ENCODE peak calls at places on chromosomes 6 and 20, in ten cellular contexts. One of them, this sample, is unnamed.

GRCh38 chr20:34880095-34880680 is 3.8 kb downstream of the ACSS2 start:
- DNase-seq in CD4-positive, alpha-beta T cell: no peak
- DNase-seq in gastrocnemius medialis: no peak
- DNase-seq in A549: no peak
- DNase-seq in WTC11: no peak
- DNase-seq in RWPE1: no peak
- DNase-seq in body of pancreas: no peak
- DNase-seq in OCI-LY7: no peak
- DNase-seq in AG09319: no peak
- DNase-seq in pancreas: no peak
- DNase-seq in this sample: no peak

GRCh38 chr6:31540640-31541039 is 1.2 kb downstream of the DDX39B start:
- DNase-seq in OCI-LY7: no peak
- DNase-seq in WTC11: no peak
- DNase-seq in A549: no peak
- DNase-seq in CD4-positive, alpha-beta T cell: no peak
- DNase-seq in RWPE1: no peak
- DNase-seq in pancreas: no peak
- DNase-seq in AG09319: no peak
- DNase-seq in gastrocnemius medialis: no peak
- DNase-seq in body of pancreas: no peak
- DNase-seq in this sample: no peak

GRCh38 chr20:53737404-53738038 is 143.9 kb upstream of the ZNF217 start:
- DNase-seq in WTC11: no peak
- DNase-seq in pancreas: no peak
- DNase-seq in body of pancreas: no peak
- DNase-seq in CD4-positive, alpha-beta T cell: no peak
- DNase-seq in A549: no peak
- DNase-seq in RWPE1: no peak
- DNase-seq in AG09319: peak
- DNase-seq in gastrocnemius medialis: no peak
- DNase-seq in OCI-LY7: no peak
- DNase-seq in this sample: no peak

GRCh38 chr6:158002951-158003853 is 21.5 kb downstream of the SYNJ2 start:
- DNase-seq in body of pancreas: no peak
- DNase-seq in WTC11: no peak
- DNase-seq in CD4-positive, alpha-beta T cell: no peak
- DNase-seq in AG09319: peak
- DNase-seq in gastrocnemius medialis: peak
- DNase-seq in pancreas: peak
- DNase-seq in RWPE1: no peak
- DNase-seq in A549: no peak
- DNase-seq in OCI-LY7: no peak
- DNase-seq in this sample: no peak

GRCh38 chr6:37731888-37732287 is 34.2 kb upstream of the MDGA1 start:
- DNase-seq in WTC11: peak
- DNase-seq in pancreas: no peak
- DNase-seq in gastrocnemius medialis: no peak
- DNase-seq in AG09319: no peak
- DNase-seq in A549: no peak
- DNase-seq in body of pancreas: no peak
- DNase-seq in RWPE1: no peak
- DNase-seq in OCI-LY7: peak
- DNase-seq in CD4-positive, alpha-beta T cell: peak
- DNase-seq in this sample: no peak

GRCh38 chr6:154157082-154157481 is 118.0 kb downstream of the OPRM1 start:
- DNase-seq in pancreas: no peak
- DNase-seq in body of pancreas: no peak
- DNase-seq in WTC11: no peak
- DNase-seq in OCI-LY7: no peak
- DNase-seq in A549: no peak
- DNase-seq in AG09319: no peak
- DNase-seq in RWPE1: no peak
- DNase-seq in CD4-positive, alpha-beta T cell: no peak
- DNase-seq in gastrocnemius medialis: no peak
- DNase-seq in this sample: no peak

GRCh38 chr6:30258204-30258603 is 45.0 kb upstream of the TRIM26 start:
- DNase-seq in AG09319: no peak
- DNase-seq in WTC11: no peak
- DNase-seq in RWPE1: no peak
- DNase-seq in gastrocnemius medialis: no peak
- DNase-seq in OCI-LY7: peak
- DNase-seq in A549: no peak
- DNase-seq in pancreas: no peak
- DNase-seq in CD4-positive, alpha-beta T cell: no peak
- DNase-seq in body of pancreas: no peak
- DNase-seq in this sample: no peak

GRCh38 chr6:83868639-83869038 is 9.2 kb downstream of the CYB5R4 start:
- DNase-seq in WTC11: no peak
- DNase-seq in body of pancreas: no peak
- DNase-seq in gastrocnemius medialis: no peak
- DNase-seq in OCI-LY7: no peak
- DNase-seq in A549: no peak
- DNase-seq in AG09319: no peak
- DNase-seq in pancreas: no peak
- DNase-seq in RWPE1: peak
- DNase-seq in CD4-positive, alpha-beta T cell: no peak
- DNase-seq in this sample: no peak

GRCh38 chr6:157650261-157650640 is 172.8 kb upstream of the SNX9 start:
- DNase-seq in body of pancreas: no peak
- DNase-seq in WTC11: no peak
- DNase-seq in RWPE1: no peak
- DNase-seq in AG09319: no peak
- DNase-seq in pancreas: peak
- DNase-seq in gastrocnemius medialis: no peak
- DNase-seq in A549: no peak
- DNase-seq in CD4-positive, alpha-beta T cell: no peak
- DNase-seq in OCI-LY7: no peak
- DNase-seq in this sample: no peak

GRCh38 chr6:12363651-12364381 is 73.7 kb downstream of the EDN1 start:
- DNase-seq in OCI-LY7: peak
- DNase-seq in CD4-positive, alpha-beta T cell: no peak
- DNase-seq in AG09319: no peak
- DNase-seq in body of pancreas: peak
- DNase-seq in WTC11: no peak
- DNase-seq in pancreas: peak
- DNase-seq in RWPE1: no peak
- DNase-seq in A549: peak
- DNase-seq in gastrocnemius medialis: no peak
- DNase-seq in this sample: peak

GRCh38 chr6:9647043-9647520 is 767.8 kb downstream of the TFAP2A start:
- DNase-seq in pancreas: no peak
- DNase-seq in CD4-positive, alpha-beta T cell: no peak
- DNase-seq in WTC11: no peak
- DNase-seq in gastrocnemius medialis: no peak
- DNase-seq in OCI-LY7: no peak
- DNase-seq in AG09319: no peak
- DNase-seq in RWPE1: no peak
- DNase-seq in A549: no peak
- DNase-seq in body of pancreas: no peak
- DNase-seq in this sample: no peak

GRCh38 chr6:11198663-11199603 is 33.5 kb downstream of the NEDD9 start:
- DNase-seq in CD4-positive, alpha-beta T cell: no peak
- DNase-seq in AG09319: no peak
- DNase-seq in OCI-LY7: no peak
- DNase-seq in A549: no peak
- DNase-seq in gastrocnemius medialis: no peak
- DNase-seq in WTC11: no peak
- DNase-seq in body of pancreas: no peak
- DNase-seq in RWPE1: no peak
- DNase-seq in pancreas: no peak
- DNase-seq in this sample: no peak

GRCh38 chr20:2509468-2509781 is 710 bp upstream of the ZNF343 start:
- DNase-seq in A549: no peak
- DNase-seq in AG09319: no peak
- DNase-seq in pancreas: no peak
- DNase-seq in OCI-LY7: no peak
- DNase-seq in CD4-positive, alpha-beta T cell: no peak
- DNase-seq in WTC11: no peak
- DNase-seq in RWPE1: no peak
- DNase-seq in gastrocnemius medialis: peak
- DNase-seq in body of pancreas: no peak
- DNase-seq in this sample: no peak

GRCh38 chr6:124073021-124073420 is 269.4 kb downstream of the NKAIN2 start:
- DNase-seq in pancreas: no peak
- DNase-seq in AG09319: no peak
- DNase-seq in CD4-positive, alpha-beta T cell: no peak
- DNase-seq in WTC11: peak
- DNase-seq in A549: no peak
- DNase-seq in body of pancreas: no peak
- DNase-seq in OCI-LY7: no peak
- DNase-seq in RWPE1: no peak
- DNase-seq in gastrocnemius medialis: no peak
- DNase-seq in this sample: no peak

GRCh38 chr20:34815636-34816035 is 9.8 kb downstream of the NCOA6 start:
- DNase-seq in pancreas: no peak
- DNase-seq in RWPE1: no peak
- DNase-seq in WTC11: no peak
- DNase-seq in AG09319: no peak
- DNase-seq in A549: no peak
- DNase-seq in gastrocnemius medialis: no peak
- DNase-seq in body of pancreas: no peak
- DNase-seq in CD4-positive, alpha-beta T cell: no peak
- DNase-seq in OCI-LY7: no peak
- DNase-seq in this sample: no peak

GRCh38 chr20:58378056-58378455 is 11.0 kb upstream of the VAPB start:
- DNase-seq in body of pancreas: no peak
- DNase-seq in WTC11: no peak
- DNase-seq in gastrocnemius medialis: no peak
- DNase-seq in A549: no peak
- DNase-seq in CD4-positive, alpha-beta T cell: no peak
- DNase-seq in pancreas: no peak
- DNase-seq in AG09319: no peak
- DNase-seq in RWPE1: no peak
- DNase-seq in OCI-LY7: no peak
- DNase-seq in this sample: no peak

GRCh38 chr20:25250508-25250907 is 2.6 kb downstream of the PYGB start:
- DNase-seq in WTC11: no peak
- DNase-seq in OCI-LY7: no peak
- DNase-seq in A549: no peak
- DNase-seq in RWPE1: peak
- DNase-seq in pancreas: no peak
- DNase-seq in body of pancreas: no peak
- DNase-seq in CD4-positive, alpha-beta T cell: no peak
- DNase-seq in AG09319: no peak
- DNase-seq in gastrocnemius medialis: no peak
- DNase-seq in this sample: no peak

GRCh38 chr6:100512203-100512862 is 47.6 kb upstream of the SIM1 start:
- DNase-seq in gastrocnemius medialis: no peak
- DNase-seq in pancreas: no peak
- DNase-seq in WTC11: no peak
- DNase-seq in RWPE1: peak
- DNase-seq in CD4-positive, alpha-beta T cell: no peak
- DNase-seq in OCI-LY7: no peak
- DNase-seq in AG09319: no peak
- DNase-seq in body of pancreas: no peak
- DNase-seq in A549: no peak
- DNase-seq in this sample: no peak

DNA sequence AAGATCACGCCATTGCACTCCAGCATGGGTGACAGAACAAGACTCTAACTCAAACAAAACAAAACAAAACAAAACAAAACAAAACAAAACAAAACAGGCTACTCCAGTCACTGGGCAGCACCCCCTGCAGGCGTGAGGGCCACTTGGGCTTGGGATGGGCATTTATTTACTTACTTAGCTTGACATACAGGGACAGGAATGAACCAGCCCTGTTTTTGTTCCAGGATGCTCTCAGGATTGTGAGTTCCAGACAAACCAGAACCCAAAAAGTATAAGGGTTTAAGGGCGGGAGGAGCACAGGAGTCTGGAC is 4.0 kb upstream of the PTPN1 start:
- DNase-seq in OCI-LY7: no peak
- DNase-seq in pancreas: no peak
- DNase-seq in AG09319: no peak
- DNase-seq in A549: no peak
- DNase-seq in RWPE1: no peak
- DNase-seq in body of pancreas: no peak
- DNase-seq in gastrocnemius medialis: no peak
- DNase-seq in CD4-positive, alpha-beta T cell: no peak
- DNase-seq in WTC11: peak
- DNase-seq in this sample: no peak
- TF ChIP-seq CTCF in OCI-LY7: peak
- TF ChIP-seq CTCF in pancreas: no peak
- TF ChIP-seq CTCF in AG09319: no peak
- TF ChIP-seq CTCF in A549: no peak
- TF ChIP-seq CTCF in RWPE1: no peak
- TF ChIP-seq CTCF in body of pancreas: no peak
- TF ChIP-seq CTCF in gastrocnemius medialis: no peak
- TF ChIP-seq CTCF in CD4-positive, alpha-beta T cell: no peak
- TF ChIP-seq CTCF in WTC11: no peak
- TF ChIP-seq CTCF in this sample: no peak

DNA sequence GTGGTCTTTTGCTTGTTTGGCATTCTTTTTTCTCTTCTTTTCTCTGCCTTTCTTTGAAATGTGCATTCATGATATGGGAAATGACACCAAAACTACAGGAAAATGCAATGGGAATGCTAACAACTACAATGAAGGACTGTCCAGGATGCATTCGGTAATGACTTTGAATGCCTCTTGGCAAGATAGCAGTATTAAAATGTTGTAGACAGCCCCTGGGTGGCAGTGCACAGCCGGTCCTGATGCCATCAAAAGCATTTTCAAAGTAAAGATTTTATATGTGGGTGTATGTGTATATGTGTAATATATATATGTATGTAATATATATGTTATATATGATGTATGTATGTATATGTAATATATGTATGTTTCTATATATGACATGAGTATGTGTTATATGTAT is 218.9 kb upstream of the MMS22L start:
- DNase-seq in CD4-positive, alpha-beta T cell: no peak
- DNase-seq in pancreas: no peak
- DNase-seq in gastrocnemius medialis: no peak
- DNase-seq in AG09319: no peak
- DNase-seq in body of pancreas: no peak
- DNase-seq in OCI-LY7: no peak
- DNase-seq in A549: no peak
- DNase-seq in WTC11: no peak
- DNase-seq in RWPE1: no peak
- DNase-seq in this sample: no peak
- TF ChIP-seq CTCF in CD4-positive, alpha-beta T cell: no peak
- TF ChIP-seq CTCF in pancreas: no peak
- TF ChIP-seq CTCF in gastrocnemius medialis: no peak
- TF ChIP-seq CTCF in AG09319: no peak
- TF ChIP-seq CTCF in body of pancreas: no peak
- TF ChIP-seq CTCF in OCI-LY7: no peak
- TF ChIP-seq CTCF in A549: no peak
- TF ChIP-seq CTCF in WTC11: no peak
- TF ChIP-seq CTCF in RWPE1: no peak
- TF ChIP-seq CTCF in this sample: no peak

GRCh38 chr6:90302320-90302719 is 5.7 kb upstream of the BACH2 start:
- DNase-seq in gastrocnemius medialis: no peak
- DNase-seq in pancreas: no peak
- DNase-seq in RWPE1: no peak
- DNase-seq in A549: no peak
- DNase-seq in AG09319: no peak
- DNase-seq in OCI-LY7: no peak
- DNase-seq in body of pancreas: no peak
- DNase-seq in CD4-positive, alpha-beta T cell: no peak
- DNase-seq in WTC11: no peak
- DNase-seq in this sample: no peak
- TF ChIP-seq CTCF in gastrocnemius medialis: no peak
- TF ChIP-seq CTCF in pancreas: no peak
- TF ChIP-seq CTCF in RWPE1: no peak
- TF ChIP-seq CTCF in A549: no peak
- TF ChIP-seq CTCF in AG09319: no peak
- TF ChIP-seq CTCF in OCI-LY7: no peak
- TF ChIP-seq CTCF in body of pancreas: peak
- TF ChIP-seq CTCF in CD4-positive, alpha-beta T cell: no peak
- TF ChIP-seq CTCF in WTC11: no peak
- TF ChIP-seq CTCF in this sample: no peak

GRCh38 chr20:44420497-44420896 is 55.2 kb upstream of the TTPAL start:
- DNase-seq in OCI-LY7: no peak
- DNase-seq in WTC11: no peak
- DNase-seq in CD4-positive, alpha-beta T cell: no peak
- DNase-seq in RWPE1: no peak
- DNase-seq in A549: no peak
- DNase-seq in gastrocnemius medialis: no peak
- DNase-seq in body of pancreas: no peak
- DNase-seq in AG09319: no peak
- DNase-seq in pancreas: no peak
- DNase-seq in this sample: no peak
- TF ChIP-seq CTCF in OCI-LY7: no peak
- TF ChIP-seq CTCF in WTC11: no peak
- TF ChIP-seq CTCF in CD4-positive, alpha-beta T cell: no peak
- TF ChIP-seq CTCF in RWPE1: no peak
- TF ChIP-seq CTCF in A549: no peak
- TF ChIP-seq CTCF in gastrocnemius medialis: no peak
- TF ChIP-seq CTCF in body of pancreas: no peak
- TF ChIP-seq CTCF in AG09319: no peak
- TF ChIP-seq CTCF in pancreas: no peak
- TF ChIP-seq CTCF in this sample: no peak